ENCODE peak calls at places on chromosomes 5 and 9, in five cellular contexts. T is effector memory CD4-positive, alpha-beta T cell; H is A549; K is AG04450; R is dorsolateral prefrontal cortex. U is an unnamed sample.

GRCh38 chr5:57032151-57032551 is 80.2 kb upstream of the MIER3 start:
- DNase-seq in T (no peak), H (peak), K (no peak), R (no peak), U (no peak)

GRCh38 chr9:16202913-16203734 is 650.3 kb downstream of the CCDC171 start:
- DNase-seq in T (no peak), H (peak), K (peak), R (no peak), U (peak)

GRCh38 chr5:9350301-9350797 is 195.5 kb downstream of the SEMA5A start:
- DNase-seq in T (no peak), H (no peak), K (no peak), R (no peak), U (no peak)

GRCh38 chr9:89497181-89497963 is 541 bp downstream of the SEMA4D start:
- DNase-seq in T (no peak), H (peak), K (no peak), R (no peak), U (no peak)

GRCh38 chr5:10332301-10332700 is 21.2 kb upstream of the MARCHF6 start:
- DNase-seq in T (no peak), H (no peak), K (no peak), R (no peak), U (no peak)

GRCh38 chr5:155049569-155050383 is 36.2 kb downstream of the KIF4B start:
- DNase-seq in T (no peak), H (no peak), K (no peak), R (no peak), U (no peak)

GRCh38 chr9:35106343-35106730 is 3.4 kb upstream of the STOML2 start:
- DNase-seq in T (no peak), H (no peak), K (no peak), R (no peak), U (no peak)

GRCh38 chr5:88830567-88830966 is 52.4 kb downstream of the MEF2C start:
- DNase-seq in T (no peak), H (no peak), K (no peak), R (no peak), U (no peak)

GRCh38 chr9:20996809-20997208 is 34.6 kb downstream of the HACD4 start:
- DNase-seq in T (no peak), H (no peak), K (no peak), R (no peak), U (no peak)

GRCh38 chr5:172110260-172110815 is 77.7 kb downstream of the STK10 start:
- DNase-seq in T (no peak), H (no peak), K (no peak), R (no peak), U (no peak)

GRCh38 chr5:176863765-176864098 is 35.4 kb downstream of the HK3 start:
- DNase-seq in T (no peak), H (no peak), K (no peak), R (no peak), U (no peak)

GRCh38 chr5:170585278-170585677 is 81.5 kb downstream of the KCNIP1 start:
- DNase-seq in T (no peak), H (no peak), K (no peak), R (no peak), U (no peak)

GRCh38 chr9:95611354-95611753 is 94.6 kb upstream of the PTCH1 start:
- DNase-seq in T (no peak), H (no peak), K (no peak), R (no peak), U (no peak)

GRCh38 chr5:175288048-175288621 is 155.8 kb downstream of the DRD1 start:
- DNase-seq in T (no peak), H (peak), K (no peak), R (peak), U (peak)

GRCh38 chr9:22208846-22209585 is 199.9 kb upstream of the CDKN2B start:
- DNase-seq in T (no peak), H (no peak), K (no peak), R (no peak), U (peak)

GRCh38 chr5:145587308-145588071 is 247.7 kb downstream of the PRELID2 start:
- DNase-seq in T (no peak), H (peak), K (peak), R (no peak), U (no peak)

GRCh38 chr5:93890657-93891056 is 149.3 kb upstream of the POU5F2 start:
- DNase-seq in T (no peak), H (no peak), K (no peak), R (no peak), U (no peak)

GRCh38 chr5:36239370-36240293 is 2.1 kb downstream of the NADK2 start:
- DNase-seq in T (no peak), H (no peak), K (no peak), R (no peak), U (no peak)

GRCh38 chr9:33355933-33356332 is 46.4 kb downstream of the AQP7 start:
- DNase-seq in T (no peak), H (no peak), K (no peak), R (no peak), U (no peak)

GRCh38 chr9:135282001-135282731 is 194.7 kb downstream of the OLFM1 start:
- DNase-seq in T (no peak), H (peak), K (no peak), R (peak), U (peak)

GRCh38 chr9:28453918-28454317 is 880.6 kb upstream of the C9orf72 start:
- DNase-seq in T (no peak), H (no peak), K (no peak), R (no peak), U (no peak)

GRCh38 chr5:149895416-149896345 is 48.9 kb downstream of the PDE6A start:
- DNase-seq in T (no peak), H (no peak), K (no peak), R (peak), U (no peak)

GRCh38 chr9:95508242-95508967 is 8.4 kb downstream of the PTCH1 start:
- DNase-seq in T (no peak), H (no peak), K (no peak), R (no peak), U (no peak)

GRCh38 chr5:159955056-159955624 is 38.9 kb downstream of the ADRA1B start:
- DNase-seq in T (no peak), H (no peak), K (no peak), R (no peak), U (no peak)

GRCh38 chr5:65790371-65791163 is 68.6 kb downstream of the NLN start:
- DNase-seq in T (peak), H (no peak), K (no peak), R (no peak), U (no peak)

GRCh38 chr9:3942351-3942750 is 357.5 kb downstream of the GLIS3 start:
- DNase-seq in T (no peak), H (no peak), K (no peak), R (no peak), U (no peak)

GRCh38 chr9:36559036-36559695 is 13.5 kb upstream of the MELK start:
- DNase-seq in T (no peak), H (no peak), K (no peak), R (no peak), U (no peak)

GRCh38 chr9:118091221-118091620 is 387.0 kb downstream of the TLR4 start:
- DNase-seq in T (no peak), H (no peak), K (no peak), R (no peak), U (no peak)

GRCh38 chr5:1937590-1937989 is 54.9 kb upstream of the IRX4 start:
- DNase-seq in T (no peak), H (no peak), K (no peak), R (no peak), U (no peak)

GRCh38 chr5:90301248-90301647 is 108.3 kb downstream of the CETN3 start:
- DNase-seq in T (no peak), H (no peak), K (no peak), R (no peak), U (no peak)

GRCh38 chr5:177123789-177124485 is 9.6 kb upstream of the NSD1 start:
- DNase-seq in T (no peak), H (no peak), K (no peak), R (no peak), U (no peak)

GRCh38 chr9:100222674-100223073 is 123.6 kb downstream of the INVS start:
- DNase-seq in T (no peak), H (peak), K (no peak), R (no peak), U (no peak)

DNA sequence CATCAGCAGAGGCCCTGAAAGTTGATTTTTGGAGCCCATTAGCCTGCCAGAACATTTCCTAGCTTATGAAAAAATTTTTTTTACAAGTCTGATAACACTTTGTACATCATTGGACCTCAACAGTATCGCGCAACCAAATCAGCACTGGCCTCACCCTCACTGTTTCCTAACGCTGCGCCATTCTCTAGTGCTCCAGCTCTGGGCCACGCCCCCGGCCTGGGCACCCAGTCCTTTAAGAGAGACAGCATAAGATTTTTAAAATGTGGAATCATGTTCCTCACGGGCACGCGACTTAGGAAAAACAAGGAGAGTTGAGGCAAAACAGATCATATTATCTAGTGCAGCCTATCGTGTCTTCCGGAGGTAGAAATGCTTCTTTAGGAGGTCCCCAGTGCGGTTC is 114.5 kb downstream of the BOD1 start:
- DNase-seq in T (no peak), H (no peak), K (no peak), R (no peak), U (no peak)
- H3K27ac ChIP-seq in T (no peak), H (no peak), K (no peak), R (no peak), U (no peak)

DNA sequence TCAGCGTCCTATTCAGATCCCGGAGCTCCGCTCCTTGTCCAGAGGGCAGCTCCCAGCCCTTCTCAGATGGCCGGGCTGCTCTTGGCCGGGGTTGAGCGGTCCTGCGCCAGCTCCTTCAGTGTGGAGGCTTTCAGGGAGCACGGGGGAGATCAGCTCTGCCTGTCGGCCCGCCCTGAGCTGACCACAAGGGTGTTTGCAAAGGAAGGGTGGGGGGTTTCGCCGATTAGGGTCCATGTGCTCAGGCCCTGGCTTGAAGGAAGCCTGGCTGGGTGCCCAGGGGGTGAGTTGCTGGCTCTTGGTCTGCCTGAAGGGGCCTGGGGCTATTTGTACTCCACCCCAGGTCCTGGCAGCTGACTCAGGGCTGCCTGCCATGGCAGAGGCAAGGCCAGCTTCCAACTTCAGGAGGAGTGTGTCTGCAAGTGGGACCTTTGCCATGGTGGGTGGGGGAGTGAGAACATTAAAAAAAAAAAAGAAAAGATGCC is 250.1 kb upstream of the KLF4 start:
- DNase-seq in T (no peak), H (no peak), K (no peak), R (no peak), U (peak)
- H3K27ac ChIP-seq in T (no peak), H (peak), K (no peak), R (no peak), U (peak)

GRCh38 chr5:119410448-119411170 is 41.7 kb upstream of the HSD17B4 start:
- DNase-seq in T (no peak), H (no peak), K (no peak), R (no peak), U (no peak)

GRCh38 chr5:119411291-119411934 is 40.9 kb upstream of the HSD17B4 start:
- DNase-seq in T (no peak), H (no peak), K (no peak), R (no peak), U (peak)

GRCh38 chr5:119412828-119413227 is 39.5 kb upstream of the HSD17B4 start:
- DNase-seq in T (no peak), H (no peak), K (no peak), R (no peak), U (no peak)

GRCh38 chr5:119409235-119409815 is 43.0 kb upstream of the HSD17B4 start:
- DNase-seq in T (no peak), H (no peak), K (no peak), R (no peak), U (no peak)

DNA sequence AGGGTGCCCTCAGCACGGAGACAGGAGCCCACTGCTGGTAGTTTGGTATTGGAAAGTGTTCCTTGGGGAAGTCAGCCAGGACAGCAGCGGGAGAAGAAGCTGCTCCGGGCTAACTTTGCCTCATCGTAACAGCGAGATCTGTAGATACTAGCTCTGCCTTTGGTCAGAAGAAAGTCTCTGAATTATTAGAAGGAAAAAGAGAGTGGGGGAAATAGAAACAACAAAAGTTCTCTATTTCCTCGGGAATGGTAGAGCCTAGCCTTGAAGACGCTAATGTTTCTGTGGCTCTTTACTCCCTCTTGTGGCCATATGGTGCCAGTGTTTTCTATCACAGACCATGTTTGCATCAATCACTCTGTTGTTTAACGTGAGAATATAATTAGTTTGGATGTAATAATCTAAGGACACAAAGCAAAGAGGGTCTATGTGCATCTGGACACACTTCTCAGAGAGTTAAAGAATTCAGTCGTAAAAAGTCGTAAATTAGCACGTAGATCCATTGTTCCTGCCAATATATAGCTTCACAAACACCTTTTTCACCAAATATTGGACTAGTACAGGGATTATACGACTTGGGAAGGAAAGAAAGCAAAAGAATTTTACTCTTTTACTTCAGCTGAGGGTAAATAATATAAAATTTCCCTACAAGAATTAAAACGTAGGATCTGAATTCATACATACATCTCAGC is 40.2 kb upstream of the HSD17B4 start:
- DNase-seq in T (peak), H (peak), K (peak), R (peak), U (no peak)
- H3K27ac ChIP-seq in T (no peak), H (peak), K (peak), R (peak), U (peak)

DNA sequence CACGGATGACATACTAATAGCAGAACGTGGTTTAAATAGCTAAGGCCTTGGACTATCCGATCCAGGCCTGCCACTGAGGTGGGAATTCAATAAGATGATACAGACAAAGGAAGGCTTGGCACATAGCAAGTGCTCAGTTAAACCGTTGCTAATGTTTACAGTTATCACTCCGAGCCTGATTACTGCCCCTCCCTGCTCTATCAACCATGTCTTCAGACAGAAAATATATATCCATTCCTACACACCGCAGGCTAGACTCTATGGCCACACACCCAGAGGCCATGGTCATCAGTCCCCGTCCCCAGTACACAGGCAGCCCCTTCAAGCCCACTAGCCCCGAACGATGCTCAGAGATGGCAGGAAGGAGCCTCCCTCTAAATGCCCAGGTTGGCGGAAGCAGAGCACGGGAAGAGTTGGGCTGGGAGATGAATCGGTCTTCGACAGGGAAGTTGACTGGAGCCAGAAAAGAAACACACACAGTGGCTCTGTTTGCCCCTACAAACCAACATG is 49.8 kb upstream of the STXBP1 start:
- DNase-seq in T (no peak), H (no peak), K (no peak), R (no peak), U (no peak)
- H3K27ac ChIP-seq in T (no peak), H (peak), K (peak), R (peak), U (peak)

GRCh38 chr9:87567988-87568800 is 70.5 kb downstream of the DAPK1 start:
- DNase-seq in T (no peak), H (no peak), K (no peak), R (peak), U (no peak)
- H3K27ac ChIP-seq in T (no peak), H (peak), K (no peak), R (no peak), U (no peak)

GRCh38 chr5:80370394-80370793 is 37.5 kb upstream of the ZFYVE16 start:
- DNase-seq in T (no peak), H (no peak), K (no peak), R (no peak), U (no peak)
- H3K27ac ChIP-seq in T (no peak), H (no peak), K (no peak), R (peak), U (no peak)

DNA sequence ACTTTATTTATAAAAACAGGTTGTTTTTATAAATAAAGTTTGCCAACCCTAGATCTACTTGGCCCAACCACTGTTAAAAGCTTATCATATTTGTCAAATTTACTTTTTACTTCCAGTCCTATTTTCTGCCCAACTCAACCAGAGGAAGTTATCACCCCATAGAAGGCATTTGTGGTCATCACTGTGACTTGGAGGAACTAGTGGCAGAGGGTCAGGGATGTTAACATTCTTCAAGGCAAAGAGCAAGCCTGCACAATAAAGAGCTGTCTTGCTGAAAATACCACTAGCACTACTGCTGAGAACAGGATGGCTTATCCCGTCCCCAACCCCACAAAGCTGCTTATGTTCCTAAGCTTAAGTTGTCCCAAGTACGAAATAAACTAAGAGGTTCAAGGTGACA is 22.3 kb downstream of the TTC33 start:
- DNase-seq in T (no peak), H (no peak), K (no peak), R (no peak), U (no peak)
- H3K27ac ChIP-seq in T (no peak), H (no peak), K (no peak), R (no peak), U (no peak)

GRCh38 chr5:138565100-138565821 is 9.9 kb downstream of the HSPA9 start:
- DNase-seq in T (peak), H (no peak), K (no peak), R (no peak), U (no peak)
- H3K27ac ChIP-seq in T (peak), H (no peak), K (no peak), R (no peak), U (no peak)